ENCODE peak calls at places on chromosomes 4 and X, in nine cellular contexts. G, A, J, T, Y, K, C, I and Z are unnamed samples.

GRCh38 chr4:5712931-5713330 is 1.9 kb downstream of the EVC start:
- DNase-seq in G (no peak), A (no peak), J (no peak), T (no peak), Y (no peak), K (no peak), C (no peak), I (no peak), Z (no peak)

GRCh38 chrX:17860811-17861495 is at the start of gene RAI2:
- DNase-seq in G (no peak), A (no peak), J (no peak), T (peak), Y (peak), K (no peak), C (no peak), I (peak), Z (no peak)

GRCh38 chr4:1833307-1834046 is 22.5 kb downstream of the LETM1 start:
- DNase-seq in G (no peak), A (no peak), J (no peak), T (no peak), Y (no peak), K (no peak), C (no peak), I (no peak), Z (no peak)

GRCh38 chr4:61555789-61556188 is 355.7 kb downstream of the ADGRL3 start:
- DNase-seq in G (peak), A (no peak), J (no peak), T (no peak), Y (no peak), K (no peak), C (no peak), I (no peak), Z (no peak)

GRCh38 chrX:78111140-78111931 is 7.3 kb downstream of the PGK1 start:
- DNase-seq in G (peak), A (no peak), J (no peak), T (no peak), Y (no peak), K (no peak), C (no peak), I (peak), Z (no peak)

GRCh38 chr4:4430492-4431195 is 43.7 kb downstream of the NSG1 start:
- DNase-seq in G (peak), A (peak), J (peak), T (peak), Y (peak), K (peak), C (peak), I (no peak), Z (peak)

GRCh38 chr4:105560488-105560887 is 8.1 kb downstream of the ARHGEF38 start:
- DNase-seq in G (peak), A (no peak), J (no peak), T (no peak), Y (no peak), K (no peak), C (no peak), I (no peak), Z (no peak)

GRCh38 chr4:73453701-73454005 is 17.6 kb downstream of the AFP start:
- DNase-seq in G (no peak), A (no peak), J (no peak), T (no peak), Y (no peak), K (no peak), C (no peak), I (no peak), Z (peak)

GRCh38 chr4:75561789-75562188 is 5.9 kb downstream of the ODAPH start:
- DNase-seq in G (peak), A (no peak), J (no peak), T (no peak), Y (no peak), K (no peak), C (no peak), I (no peak), Z (no peak)

GRCh38 chrX:40729923-40730584 is 5.3 kb downstream of the MED14 start:
- DNase-seq in G (no peak), A (no peak), J (no peak), T (no peak), Y (no peak), K (no peak), C (no peak), I (no peak), Z (no peak)

GRCh38 chr4:173057442-173057841 is 111.2 kb upstream of the GALNT7 start:
- DNase-seq in G (peak), A (no peak), J (no peak), T (no peak), Y (peak), K (no peak), C (peak), I (no peak), Z (no peak)

GRCh38 chr4:76209876-76210275 is 3.7 kb downstream of the SCARB2 start:
- DNase-seq in G (no peak), A (peak), J (no peak), T (no peak), Y (no peak), K (no peak), C (no peak), I (no peak), Z (no peak)

GRCh38 chr4:55012363-55013255 is 112.8 kb downstream of the KDR start:
- DNase-seq in G (no peak), A (no peak), J (no peak), T (no peak), Y (no peak), K (no peak), C (no peak), I (no peak), Z (no peak)

GRCh38 chrX:119410027-119410819 is 11.1 kb downstream of the SLC25A43 start:
- DNase-seq in G (peak), A (peak), J (no peak), T (no peak), Y (no peak), K (no peak), C (peak), I (peak), Z (no peak)